ENCODE peak calls at places on chromosomes 2 and 18, in nine cellular contexts. Y is ovary, R is psoas muscle, G is cardiac muscle cell, L is SK-N-SH, O is adrenal gland, J is body of pancreas, N is caudate nucleus, S is MM.1S. U is an unnamed sample.

GRCh38 chr18:908631-909621 is 4.3 kb downstream of the ADCYAP1 start:
- DNase-seq in Y (no peak), R (no peak), G (no peak), L (peak), O (no peak), J (no peak), N (no peak), S (no peak), U (no peak)

GRCh38 chr2:49938268-49938667 is 784.0 kb upstream of the FSHR start:
- DNase-seq in Y (no peak), R (no peak), G (no peak), L (no peak), O (no peak), J (no peak), N (no peak), S (no peak), U (no peak)

GRCh38 chr2:19812166-19812565 is 89.6 kb downstream of the TTC32 start:
- DNase-seq in Y (no peak), R (no peak), G (no peak), L (no peak), O (no peak), J (no peak), N (no peak), S (no peak), U (no peak)

GRCh38 chr2:58866946-58867345 is 625.8 kb upstream of the FANCL start:
- DNase-seq in Y (no peak), R (no peak), G (no peak), L (no peak), O (no peak), J (no peak), N (no peak), S (no peak), U (no peak)

GRCh38 chr2:15797231-15797945 is 143.0 kb upstream of the MYCN start:
- DNase-seq in Y (no peak), R (no peak), G (no peak), L (peak), O (no peak), J (no peak), N (no peak), S (no peak), U (no peak)

GRCh38 chr2:487495-488079 is 189.6 kb downstream of the TMEM18 start:
- DNase-seq in Y (no peak), R (no peak), G (no peak), L (no peak), O (no peak), J (no peak), N (no peak), S (no peak), U (no peak)

GRCh38 chr18:48839819-48840490 is 110.8 kb downstream of the SMAD7 start:
- DNase-seq in Y (no peak), R (peak), G (no peak), L (no peak), O (peak), J (no peak), N (no peak), S (no peak), U (no peak)

GRCh38 chr18:7733642-7734041 is 166.5 kb downstream of the PTPRM start:
- DNase-seq in Y (no peak), R (no peak), G (no peak), L (no peak), O (no peak), J (no peak), N (no peak), S (no peak), U (no peak)

GRCh38 chr2:164661349-164661748 is 40.1 kb upstream of the GRB14 start:
- DNase-seq in Y (no peak), R (no peak), G (no peak), L (no peak), O (no peak), J (no peak), N (no peak), S (no peak), U (no peak)

GRCh38 chr2:68995911-68996310 is 17.1 kb upstream of the ANTXR1 start:
- DNase-seq in Y (no peak), R (no peak), G (no peak), L (no peak), O (no peak), J (no peak), N (no peak), S (no peak), U (no peak)

GRCh38 chr18:11906181-11906580 is 1.9 kb downstream of the MPPE1 start:
- DNase-seq in Y (no peak), R (no peak), G (no peak), L (no peak), O (no peak), J (no peak), N (no peak), S (no peak), U (no peak)

GRCh38 chr2:78979380-78980238 is 45.9 kb upstream of the REG3G start:
- DNase-seq in Y (no peak), R (peak), G (peak), L (peak), O (peak), J (peak), N (no peak), S (peak), U (no peak)

GRCh38 chr2:78982638-78983330 is 42.7 kb upstream of the REG3G start:
- DNase-seq in Y (no peak), R (no peak), G (no peak), L (no peak), O (no peak), J (no peak), N (no peak), S (no peak), U (no peak)

GRCh38 chr2:78980871-78981270 is 44.6 kb upstream of the REG3G start:
- DNase-seq in Y (no peak), R (no peak), G (no peak), L (no peak), O (no peak), J (no peak), N (no peak), S (no peak), U (no peak)

GRCh38 chr2:78977661-78978145 is 47.8 kb upstream of the REG3G start:
- DNase-seq in Y (no peak), R (no peak), G (no peak), L (no peak), O (no peak), J (no peak), N (no peak), S (peak), U (no peak)

GRCh38 chr2:78978340-78978739 is 47.2 kb upstream of the REG3G start:
- DNase-seq in Y (no peak), R (no peak), G (no peak), L (no peak), O (no peak), J (no peak), N (no peak), S (no peak), U (no peak)
- H3K27ac ChIP-seq in Y (no peak), R (no peak), G (no peak), L (no peak), O (no peak), J (no peak), N (no peak), S (no peak), U (no peak)

GRCh38 chr2:37784071-37784758 is 112.8 kb upstream of the CDC42EP3 start:
- DNase-seq in Y (no peak), R (no peak), G (no peak), L (peak), O (no peak), J (no peak), N (no peak), S (no peak), U (no peak)
- H3K27ac ChIP-seq in Y (no peak), R (no peak), G (no peak), L (no peak), O (no peak), J (no peak), N (no peak), S (no peak), U (no peak)

GRCh38 chr2:46306988-46307655 is 9.9 kb downstream of the EPAS1 start:
- DNase-seq in Y (no peak), R (no peak), G (peak), L (no peak), O (no peak), J (no peak), N (no peak), S (no peak), U (no peak)
- H3K27ac ChIP-seq in Y (no peak), R (peak), G (no peak), L (no peak), O (no peak), J (peak), N (no peak), S (no peak), U (no peak)

GRCh38 chr2:30041884-30042283 is 104.9 kb upstream of the YPEL5 start:
- DNase-seq in Y (no peak), R (no peak), G (no peak), L (no peak), O (no peak), J (no peak), N (no peak), S (no peak), U (no peak)

GRCh38 chr2:30048636-30049175 is 98.1 kb upstream of the YPEL5 start:
- DNase-seq in Y (no peak), R (no peak), G (no peak), L (no peak), O (no peak), J (no peak), N (no peak), S (no peak), U (no peak)

DNA sequence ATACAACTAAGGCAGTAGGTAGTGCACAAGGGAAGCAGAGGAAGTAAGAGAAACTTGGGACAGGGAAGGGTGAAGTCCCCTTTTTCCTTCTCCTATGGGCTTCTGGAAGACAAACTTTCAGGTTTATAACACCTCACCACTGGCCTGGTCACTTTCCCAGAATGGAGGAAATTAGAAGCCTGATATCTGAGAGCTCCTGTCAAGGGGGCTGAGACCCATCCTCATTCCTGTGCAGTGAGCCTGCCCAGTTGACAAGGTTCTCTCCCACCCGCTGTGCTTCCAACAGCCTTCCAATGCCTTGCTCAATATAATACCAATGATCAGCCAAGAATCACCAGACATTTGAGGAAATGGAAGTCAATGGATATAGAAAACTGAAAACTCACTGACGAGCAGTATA is 100.4 kb upstream of the YPEL5 start:
- DNase-seq in Y (no peak), R (no peak), G (no peak), L (no peak), O (no peak), J (no peak), N (no peak), S (no peak), U (no peak)
- H3K27ac ChIP-seq in Y (no peak), R (no peak), G (no peak), L (no peak), O (no peak), J (no peak), N (no peak), S (no peak), U (no peak)

GRCh38 chr18:23378470-23378764 is 74.7 kb upstream of the RIOK3 start:
- DNase-seq in Y (no peak), R (no peak), G (no peak), L (no peak), O (no peak), J (no peak), N (no peak), S (no peak), U (no peak)
- H3K27ac ChIP-seq in Y (no peak), R (no peak), G (no peak), L (peak), O (peak), J (no peak), N (no peak), S (no peak), U (no peak)